ENCODE peak calls at places on chromosomes 5 and 9, in six cellular contexts. Z is Kasumi-1, B is AG08395, E is heart left ventricle, Y is GM03348, S is germinal center. W is an unnamed sample.

GRCh38 chr5:673140-673836 is 19.9 kb downstream of the TPPP start:
- DNase-seq in Z (no peak), B (no peak), E (peak), Y (no peak), S (no peak), W (no peak)

GRCh38 chr9:94086468-94086867 is 2.2 kb downstream of the PTPDC1 start:
- DNase-seq in Z (no peak), B (peak), E (no peak), Y (peak), S (no peak), W (peak)

GRCh38 chr5:139413963-139414362 is 10.1 kb upstream of the SPATA24 start:
- DNase-seq in Z (no peak), B (no peak), E (no peak), Y (no peak), S (no peak), W (no peak)

GRCh38 chr5:147406636-147407035 is 103.2 kb downstream of the DPYSL3 start:
- DNase-seq in Z (no peak), B (peak), E (no peak), Y (peak), S (no peak), W (no peak)

GRCh38 chr5:140181002-140181483 is 6.1 kb downstream of the CYSTM1 start:
- DNase-seq in Z (no peak), B (no peak), E (no peak), Y (no peak), S (no peak), W (no peak)

GRCh38 chr5:96807099-96807654 is 568 bp downstream of the ERAP1 start:
- DNase-seq in Z (peak), B (peak), E (peak), Y (peak), S (peak), W (peak)

GRCh38 chr5:149616727-149617284 is 35.5 kb downstream of the ARHGEF37 start:
- DNase-seq in Z (no peak), B (no peak), E (no peak), Y (no peak), S (no peak), W (no peak)

GRCh38 chr5:152688561-152689274 is 283.6 kb upstream of the NMUR2 start:
- DNase-seq in Z (no peak), B (peak), E (no peak), Y (peak), S (no peak), W (peak)

GRCh38 chr9:70746316-70746715 is 331.9 kb upstream of the KLF9 start:
- DNase-seq in Z (no peak), B (no peak), E (no peak), Y (no peak), S (no peak), W (no peak)

GRCh38 chr9:77649109-77649812 is 1.1 kb upstream of the GNA14 start:
- DNase-seq in Z (peak), B (peak), E (no peak), Y (peak), S (no peak), W (peak)

GRCh38 chr5:6574537-6574936 is 58.3 kb downstream of the NSUN2 start:
- DNase-seq in Z (peak), B (no peak), E (no peak), Y (no peak), S (no peak), W (no peak)

GRCh38 chr5:175680463-175680862 is 22.6 kb downstream of the HRH2 start:
- DNase-seq in Z (no peak), B (no peak), E (no peak), Y (no peak), S (no peak), W (no peak)

GRCh38 chr9:126508171-126508591 is 105.5 kb upstream of the LMX1B start:
- DNase-seq in Z (no peak), B (no peak), E (no peak), Y (no peak), S (no peak), W (no peak)

GRCh38 chr5:120779674-120780073 is 315.6 kb downstream of the PRR16 start:
- DNase-seq in Z (no peak), B (peak), E (no peak), Y (peak), S (no peak), W (peak)

GRCh38 chr5:101860145-101860544 is 435.9 kb downstream of the SLCO4C1 start:
- DNase-seq in Z (no peak), B (no peak), E (no peak), Y (no peak), S (no peak), W (no peak)

GRCh38 chr9:133009906-133010582 is 20.8 kb upstream of the GTF3C5 start:
- DNase-seq in Z (no peak), B (no peak), E (no peak), Y (no peak), S (no peak), W (no peak)

GRCh38 chr9:112819635-112820496 is 69.3 kb downstream of the SNX30 start:
- DNase-seq in Z (peak), B (peak), E (peak), Y (peak), S (peak), W (peak)

GRCh38 chr5:10635257-10635860 is 71.5 kb downstream of the ANKRD33B start:
- DNase-seq in Z (peak), B (peak), E (no peak), Y (peak), S (peak), W (peak)